ENCODE peak calls at places on chromosome X, in four cellular contexts. K is GM20000; T is lower leg skin; G is CD8-positive, alpha-beta T cell. Y is an unnamed sample.

GRCh38 chrX:110374544-110374943 is 15.9 kb downstream of the RTL9 start:
- DNase-seq in K (no peak), T (no peak), G (no peak), Y (no peak)

GRCh38 chrX:70437921-70438665 is 6.5 kb upstream of the DLG3 start:
- DNase-seq in G (no peak), K (no peak), T (no peak), Y (no peak)

GRCh38 chrX:31213941-31214340 is 142.1 kb upstream of the FTHL17 start:
- DNase-seq in T (no peak), K (peak), G (no peak), Y (no peak)

GRCh38 chrX:150234126-150234525 is 129.0 kb upstream of the MAMLD1 start:
- DNase-seq in T (no peak), G (no peak), K (no peak), Y (no peak)

GRCh38 chrX:119878740-119879139 is 7.1 kb downstream of the NDUFA1 start:
- DNase-seq in K (no peak), G (no peak), T (no peak), Y (no peak)

GRCh38 chrX:100098660-100099375 is 311.3 kb downstream of the PCDH19 start:
- DNase-seq in G (no peak), K (no peak), T (no peak), Y (no peak)

GRCh38 chrX:21745756-21746155 is 12.2 kb downstream of the SMPX start:
- DNase-seq in G (peak), K (peak), T (peak), Y (peak)

GRCh38 chrX:124228849-124229248 is 103.6 kb upstream of the TEX13D start:
- DNase-seq in G (no peak), T (no peak), K (no peak), Y (no peak)

GRCh38 chrX:72569786-72570185 is 2.9 kb downstream of the HDAC8 start:
- DNase-seq in G (no peak), K (no peak), T (no peak), Y (no peak)

GRCh38 chrX:91435465-91435864 is 826 bp downstream of the PABPC5 start:
- DNase-seq in K (no peak), T (no peak), G (no peak), Y (no peak)

GRCh38 chrX:131907488-131908314 is 115.4 kb upstream of the STK26 start:
- DNase-seq in K (no peak), G (no peak), T (no peak), Y (no peak)

GRCh38 chrX:153780678-153781427 is at the start of gene SRPK3:
- DNase-seq in T (no peak), K (no peak), G (no peak), Y (no peak)

GRCh38 chrX:102934624-102935023 is 2.4 kb upstream of the RAB40AL start:
- DNase-seq in K (peak), G (peak), T (peak), Y (no peak)

GRCh38 chrX:136220535-136220934 is 30.7 kb downstream of the MAP7D3 start:
- DNase-seq in G (no peak), K (no peak), T (no peak), Y (no peak)

GRCh38 chrX:48471504-48471903 is 1.4 kb upstream of the SLC38A5 start:
- DNase-seq in G (no peak), K (no peak), T (no peak), Y (no peak)

GRCh38 chrX:140034916-140035315 is 69.6 kb upstream of the CXorf66 start:
- DNase-seq in T (no peak), G (no peak), K (no peak), Y (no peak)

DNA sequence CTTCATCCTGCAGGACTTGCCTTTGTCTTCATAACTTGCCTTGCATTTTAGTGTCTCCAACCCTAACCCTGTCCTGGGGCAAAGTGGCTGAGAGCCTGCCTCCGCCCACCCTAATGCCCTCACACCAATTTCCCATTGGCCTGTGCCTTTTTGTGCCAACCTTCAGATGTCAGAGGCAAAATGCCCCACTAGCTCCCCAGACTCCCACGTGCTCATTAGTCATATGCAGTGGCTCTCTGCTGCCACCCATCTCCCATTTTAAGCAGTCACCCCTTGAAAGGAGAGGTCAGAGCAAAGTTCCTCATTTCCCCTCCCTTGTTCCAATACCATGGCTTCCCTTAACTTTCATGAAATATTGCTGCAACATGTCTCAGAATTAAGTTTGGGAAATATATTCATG is 74.8 kb upstream of the PASD1 start:
- DNase-seq in G (peak), K (peak), T (no peak), Y (no peak)
- TF ChIP-seq CTCF in G (no peak), K (no peak), T (no peak), Y (no peak)

DNA sequence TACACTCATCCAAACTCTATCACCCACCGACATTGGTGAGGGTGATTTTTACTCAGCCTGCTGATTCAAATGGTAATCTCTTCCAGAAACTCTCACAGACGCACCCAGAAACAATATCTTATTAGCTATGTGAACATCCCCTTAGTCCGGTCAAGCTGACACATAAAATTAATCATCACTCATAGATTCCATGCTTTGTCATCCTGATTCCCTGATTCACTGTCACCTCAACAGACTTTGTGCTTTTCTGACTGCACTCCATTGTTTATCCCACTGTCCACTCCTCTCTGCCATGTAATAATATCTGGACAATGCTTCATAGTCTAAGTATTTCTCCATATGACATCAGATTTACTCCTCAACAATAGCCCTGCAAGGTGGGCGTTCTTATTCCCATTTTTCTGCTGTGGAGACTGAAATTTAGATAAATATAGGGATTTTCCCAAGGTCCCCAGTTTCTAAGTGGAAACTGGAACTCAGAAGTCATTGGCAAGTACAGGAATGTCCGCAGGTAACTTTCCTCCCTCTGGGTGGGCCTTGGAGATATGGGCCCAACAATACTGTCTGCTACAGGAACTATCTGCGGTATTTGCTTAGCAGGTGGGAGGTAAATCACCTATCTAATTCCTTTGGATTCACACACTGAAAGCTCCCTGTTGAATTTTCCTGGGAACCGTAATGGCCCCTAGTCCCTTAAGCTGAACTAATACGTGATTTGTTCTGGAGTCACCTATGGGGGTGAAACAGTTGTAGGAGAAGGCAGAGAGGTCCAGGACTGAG is 228.6 kb upstream of the BCOR start:
- DNase-seq in T (no peak), G (no peak), K (no peak), Y (no peak)
- TF ChIP-seq CTCF in T (no peak), G (no peak), K (no peak), Y (no peak)

GRCh38 chrX:10083809-10084208 is 73.0 kb upstream of the CLCN4 start:
- DNase-seq in K (no peak), T (no peak), G (no peak), Y (no peak)

GRCh38 chrX:10087391-10087790 is 69.4 kb upstream of the CLCN4 start:
- DNase-seq in G (no peak), K (no peak), T (no peak), Y (no peak)

GRCh38 chrX:10089378-10089795 is 67.4 kb upstream of the CLCN4 start:
- DNase-seq in K (no peak), T (no peak), G (no peak), Y (no peak)

GRCh38 chrX:10085223-10085622 is 71.6 kb upstream of the CLCN4 start:
- DNase-seq in G (no peak), T (no peak), K (no peak), Y (no peak)

GRCh38 chrX:10086683-10087082 is 70.1 kb upstream of the CLCN4 start:
- DNase-seq in K (no peak), G (no peak), T (no peak), Y (no peak)
- TF ChIP-seq CTCF in K (no peak), G (no peak), T (no peak), Y (no peak)

GRCh38 chrX:51002160-51002632 is 91.7 kb downstream of the BMP15 start:
- DNase-seq in T (peak), G (no peak), K (no peak), Y (no peak)

DNA sequence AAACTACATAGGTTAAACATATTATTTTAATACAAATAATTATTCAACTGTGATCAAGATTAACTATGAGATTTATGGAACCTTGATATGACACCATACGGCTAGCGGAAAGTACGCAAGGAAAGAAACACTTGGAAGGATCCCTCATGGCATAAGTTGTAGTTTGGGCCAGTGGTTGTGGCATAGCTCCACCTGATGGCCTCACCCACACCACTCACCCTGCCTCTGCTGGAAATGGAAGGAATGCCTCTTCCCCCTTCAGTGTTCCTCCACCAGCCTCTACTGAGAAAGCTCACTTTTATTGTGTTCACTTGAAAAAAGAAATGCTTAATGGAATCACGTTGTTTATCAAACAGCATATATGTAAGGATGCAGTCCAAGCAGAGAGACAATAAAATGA is 86.4 kb downstream of the BMP15 start:
- DNase-seq in G (no peak), T (no peak), K (no peak), Y (no peak)
- TF ChIP-seq CTCF in G (no peak), T (no peak), K (no peak), Y (no peak)

GRCh38 chrX:133435544-133436124 is 20.3 kb upstream of the GPC4 start:
- DNase-seq in G (no peak), T (no peak), K (no peak), Y (no peak)

GRCh38 chrX:133437771-133438170 is 22.5 kb upstream of the GPC4 start:
- DNase-seq in G (no peak), K (no peak), T (no peak), Y (no peak)

GRCh38 chrX:133440081-133440796 is 24.9 kb upstream of the GPC4 start:
- DNase-seq in K (no peak), T (no peak), G (no peak), Y (no peak)

GRCh38 chrX:133437356-133437755 is 22.1 kb upstream of the GPC4 start:
- DNase-seq in T (no peak), K (no peak), G (no peak), Y (no peak)

GRCh38 chrX:133434197-133434820 is 19.0 kb upstream of the GPC4 start:
- DNase-seq in T (no peak), K (no peak), G (no peak), Y (no peak)
- TF ChIP-seq CTCF in T (no peak), K (no peak), G (no peak), Y (no peak)

GRCh38 chrX:13598877-13599276 is 29.5 kb downstream of the EGFL6 start:
- DNase-seq in G (no peak), T (no peak), K (no peak), Y (no peak)
- TF ChIP-seq CTCF in G (no peak), T (no peak), K (no peak), Y (no peak)

Y was measured in activated B cell treated with CpG ODN at 0.5 μM for 24 hours.